ENCODE peak calls at places on chromosomes 2 and 18, in ten cellular contexts. One of them, this sample, is unnamed.

GRCh38 chr2:142989276-142990204 is 112.1 kb downstream of the KYNU start:
- DNase-seq in PC-3: peak
- DNase-seq in renal cortical epithelial cell: peak
- DNase-seq in Calu3: no peak
- DNase-seq in AG10803: peak
- DNase-seq in ACHN: peak
- DNase-seq in amygdala: no peak
- DNase-seq in AG08396: peak
- DNase-seq in HT1080: peak
- DNase-seq in putamen: peak
- DNase-seq in this sample: no peak

GRCh38 chr2:178177066-178177679 is 17.1 kb upstream of the OSBPL6 start:
- DNase-seq in Calu3: no peak
- DNase-seq in PC-3: peak
- DNase-seq in renal cortical epithelial cell: peak
- DNase-seq in AG10803: peak
- DNase-seq in ACHN: peak
- DNase-seq in amygdala: no peak
- DNase-seq in AG08396: peak
- DNase-seq in HT1080: peak
- DNase-seq in putamen: no peak
- DNase-seq in this sample: no peak

GRCh38 chr2:170665743-170666142 is 49.4 kb upstream of the SP5 start:
- DNase-seq in renal cortical epithelial cell: no peak
- DNase-seq in amygdala: no peak
- DNase-seq in AG08396: no peak
- DNase-seq in PC-3: no peak
- DNase-seq in Calu3: no peak
- DNase-seq in ACHN: no peak
- DNase-seq in HT1080: no peak
- DNase-seq in putamen: no peak
- DNase-seq in AG10803: no peak
- DNase-seq in this sample: no peak

GRCh38 chr18:74880706-74881289 is 283.1 kb downstream of the ZNF407 start:
- DNase-seq in ACHN: no peak
- DNase-seq in putamen: no peak
- DNase-seq in amygdala: no peak
- DNase-seq in Calu3: no peak
- DNase-seq in PC-3: no peak
- DNase-seq in renal cortical epithelial cell: no peak
- DNase-seq in AG08396: no peak
- DNase-seq in AG10803: no peak
- DNase-seq in HT1080: no peak
- DNase-seq in this sample: no peak

GRCh38 chr2:180983468-180984388 is 3.3 kb downstream of the UBE2E3 start:
- DNase-seq in amygdala: no peak
- DNase-seq in HT1080: peak
- DNase-seq in PC-3: peak
- DNase-seq in AG08396: peak
- DNase-seq in putamen: peak
- DNase-seq in AG10803: peak
- DNase-seq in Calu3: peak
- DNase-seq in ACHN: peak
- DNase-seq in renal cortical epithelial cell: peak
- DNase-seq in this sample: peak

GRCh38 chr2:118826093-118826492 is 21.4 kb downstream of the EN1 start:
- DNase-seq in AG10803: no peak
- DNase-seq in ACHN: no peak
- DNase-seq in Calu3: no peak
- DNase-seq in AG08396: no peak
- DNase-seq in HT1080: no peak
- DNase-seq in amygdala: no peak
- DNase-seq in PC-3: no peak
- DNase-seq in putamen: no peak
- DNase-seq in renal cortical epithelial cell: no peak
- DNase-seq in this sample: no peak

GRCh38 chr2:188151670-188152069 is 140.0 kb upstream of the GULP1 start:
- DNase-seq in ACHN: no peak
- DNase-seq in HT1080: no peak
- DNase-seq in AG08396: no peak
- DNase-seq in amygdala: no peak
- DNase-seq in PC-3: no peak
- DNase-seq in Calu3: no peak
- DNase-seq in putamen: no peak
- DNase-seq in renal cortical epithelial cell: no peak
- DNase-seq in AG10803: no peak
- DNase-seq in this sample: no peak

GRCh38 chr2:212392048-212392447 is 146.6 kb downstream of the ERBB4 start:
- DNase-seq in amygdala: no peak
- DNase-seq in AG08396: no peak
- DNase-seq in Calu3: no peak
- DNase-seq in renal cortical epithelial cell: peak
- DNase-seq in PC-3: peak
- DNase-seq in putamen: no peak
- DNase-seq in ACHN: no peak
- DNase-seq in AG10803: peak
- DNase-seq in HT1080: peak
- DNase-seq in this sample: no peak

GRCh38 chr2:204050681-204051080 is 114.1 kb downstream of the ICOS start:
- DNase-seq in AG10803: no peak
- DNase-seq in amygdala: no peak
- DNase-seq in putamen: no peak
- DNase-seq in PC-3: no peak
- DNase-seq in Calu3: no peak
- DNase-seq in ACHN: no peak
- DNase-seq in renal cortical epithelial cell: no peak
- DNase-seq in AG08396: no peak
- DNase-seq in HT1080: no peak
- DNase-seq in this sample: no peak

GRCh38 chr2:40658917-40659316 is 207.0 kb upstream of the SLC8A1 start:
- DNase-seq in PC-3: peak
- DNase-seq in renal cortical epithelial cell: peak
- DNase-seq in AG10803: peak
- DNase-seq in HT1080: peak
- DNase-seq in ACHN: peak
- DNase-seq in putamen: no peak
- DNase-seq in amygdala: no peak
- DNase-seq in AG08396: peak
- DNase-seq in Calu3: no peak
- DNase-seq in this sample: no peak

GRCh38 chr18:35775887-35776286 is 194.3 kb downstream of the GALNT1 start:
- DNase-seq in HT1080: no peak
- DNase-seq in AG08396: no peak
- DNase-seq in ACHN: peak
- DNase-seq in AG10803: no peak
- DNase-seq in putamen: no peak
- DNase-seq in PC-3: no peak
- DNase-seq in Calu3: no peak
- DNase-seq in amygdala: no peak
- DNase-seq in renal cortical epithelial cell: peak
- DNase-seq in this sample: no peak

GRCh38 chr2:27856386-27856785 is 33.8 kb downstream of the RBKS start:
- DNase-seq in putamen: no peak
- DNase-seq in AG08396: no peak
- DNase-seq in renal cortical epithelial cell: no peak
- DNase-seq in amygdala: no peak
- DNase-seq in ACHN: no peak
- DNase-seq in PC-3: no peak
- DNase-seq in AG10803: no peak
- DNase-seq in Calu3: no peak
- DNase-seq in HT1080: no peak
- DNase-seq in this sample: no peak

GRCh38 chr2:71888741-71889445 is 258.8 kb downstream of the CYP26B1 start:
- DNase-seq in putamen: no peak
- DNase-seq in AG10803: peak
- DNase-seq in amygdala: no peak
- DNase-seq in HT1080: peak
- DNase-seq in PC-3: peak
- DNase-seq in AG08396: no peak
- DNase-seq in ACHN: no peak
- DNase-seq in renal cortical epithelial cell: no peak
- DNase-seq in Calu3: no peak
- DNase-seq in this sample: no peak

GRCh38 chr2:29983308-29983707 is 61.9 kb upstream of the ALK start:
- DNase-seq in putamen: no peak
- DNase-seq in PC-3: no peak
- DNase-seq in ACHN: no peak
- DNase-seq in AG08396: no peak
- DNase-seq in amygdala: no peak
- DNase-seq in renal cortical epithelial cell: no peak
- DNase-seq in HT1080: no peak
- DNase-seq in Calu3: no peak
- DNase-seq in AG10803: no peak
- DNase-seq in this sample: no peak

GRCh38 chr2:113136828-113137775 is 9.7 kb downstream of the IL1RN start:
- DNase-seq in putamen: no peak
- DNase-seq in AG10803: peak
- DNase-seq in AG08396: peak
- DNase-seq in renal cortical epithelial cell: peak
- DNase-seq in Calu3: peak
- DNase-seq in HT1080: peak
- DNase-seq in PC-3: peak
- DNase-seq in ACHN: peak
- DNase-seq in amygdala: no peak
- DNase-seq in this sample: no peak

GRCh38 chr2:887639-888038 is 63.0 kb upstream of the SNTG2 start:
- DNase-seq in AG10803: no peak
- DNase-seq in Calu3: no peak
- DNase-seq in AG08396: no peak
- DNase-seq in amygdala: no peak
- DNase-seq in renal cortical epithelial cell: no peak
- DNase-seq in HT1080: no peak
- DNase-seq in ACHN: no peak
- DNase-seq in PC-3: no peak
- DNase-seq in putamen: no peak
- DNase-seq in this sample: no peak

GRCh38 chr18:75161629-75162028 is 47.3 kb downstream of the PTGR3 start:
- DNase-seq in ACHN: peak
- DNase-seq in AG08396: no peak
- DNase-seq in HT1080: peak
- DNase-seq in amygdala: no peak
- DNase-seq in AG10803: peak
- DNase-seq in PC-3: no peak
- DNase-seq in Calu3: peak
- DNase-seq in renal cortical epithelial cell: no peak
- DNase-seq in putamen: no peak
- DNase-seq in this sample: no peak

GRCh38 chr2:146730882-146731281 is 1113.9 kb upstream of the ACVR2A start:
- DNase-seq in HT1080: no peak
- DNase-seq in putamen: no peak
- DNase-seq in PC-3: peak
- DNase-seq in renal cortical epithelial cell: no peak
- DNase-seq in ACHN: no peak
- DNase-seq in amygdala: no peak
- DNase-seq in AG08396: no peak
- DNase-seq in AG10803: no peak
- DNase-seq in Calu3: no peak
- DNase-seq in this sample: no peak

GRCh38 chr18:7822435-7823425 is 255.6 kb downstream of the PTPRM start:
- DNase-seq in renal cortical epithelial cell: no peak
- DNase-seq in amygdala: no peak
- DNase-seq in putamen: no peak
- DNase-seq in AG10803: no peak
- DNase-seq in Calu3: no peak
- DNase-seq in HT1080: no peak
- DNase-seq in PC-3: no peak
- DNase-seq in ACHN: no peak
- DNase-seq in AG08396: no peak
- DNase-seq in this sample: no peak

GRCh38 chr2:16002144-16002543 is 61.8 kb downstream of the MYCN start:
- DNase-seq in putamen: no peak
- DNase-seq in HT1080: no peak
- DNase-seq in PC-3: no peak
- DNase-seq in ACHN: no peak
- DNase-seq in AG08396: no peak
- DNase-seq in amygdala: no peak
- DNase-seq in renal cortical epithelial cell: no peak
- DNase-seq in AG10803: no peak
- DNase-seq in Calu3: no peak
- DNase-seq in this sample: no peak

GRCh38 chr2:172427256-172427989 is at the start of gene ITGA6:
- DNase-seq in amygdala: peak
- DNase-seq in HT1080: peak
- DNase-seq in PC-3: peak
- DNase-seq in AG10803: peak
- DNase-seq in renal cortical epithelial cell: no peak
- DNase-seq in Calu3: peak
- DNase-seq in ACHN: peak
- DNase-seq in putamen: peak
- DNase-seq in AG08396: peak
- DNase-seq in this sample: peak

GRCh38 chr2:28344756-28345291 is 47.8 kb upstream of the FOSL2 start:
- DNase-seq in renal cortical epithelial cell: no peak
- DNase-seq in putamen: no peak
- DNase-seq in amygdala: no peak
- DNase-seq in PC-3: no peak
- DNase-seq in HT1080: no peak
- DNase-seq in Calu3: no peak
- DNase-seq in AG08396: no peak
- DNase-seq in ACHN: no peak
- DNase-seq in AG10803: no peak
- DNase-seq in this sample: no peak

GRCh38 chr2:235286624-235287368 is 207.0 kb upstream of the AGAP1 start:
- DNase-seq in AG10803: peak
- DNase-seq in amygdala: no peak
- DNase-seq in putamen: no peak
- DNase-seq in ACHN: no peak
- DNase-seq in AG08396: peak
- DNase-seq in HT1080: no peak
- DNase-seq in Calu3: no peak
- DNase-seq in PC-3: no peak
- DNase-seq in renal cortical epithelial cell: no peak
- DNase-seq in this sample: no peak

GRCh38 chr18:69838620-69839411 is 108.9 kb downstream of the CD226 start:
- DNase-seq in putamen: no peak
- DNase-seq in AG08396: no peak
- DNase-seq in Calu3: peak
- DNase-seq in AG10803: no peak
- DNase-seq in ACHN: peak
- DNase-seq in renal cortical epithelial cell: no peak
- DNase-seq in HT1080: peak
- DNase-seq in amygdala: no peak
- DNase-seq in PC-3: peak
- DNase-seq in this sample: no peak

GRCh38 chr2:71861186-71862160 is 286.2 kb downstream of the CYP26B1 start:
- DNase-seq in amygdala: no peak
- DNase-seq in renal cortical epithelial cell: no peak
- DNase-seq in AG08396: no peak
- DNase-seq in ACHN: no peak
- DNase-seq in HT1080: no peak
- DNase-seq in PC-3: no peak
- DNase-seq in AG10803: no peak
- DNase-seq in Calu3: no peak
- DNase-seq in putamen: no peak
- DNase-seq in this sample: no peak

GRCh38 chr2:203667838-203668237 is 38.6 kb upstream of the CD28 start:
- DNase-seq in AG08396: no peak
- DNase-seq in amygdala: no peak
- DNase-seq in Calu3: no peak
- DNase-seq in putamen: no peak
- DNase-seq in HT1080: no peak
- DNase-seq in AG10803: no peak
- DNase-seq in PC-3: no peak
- DNase-seq in ACHN: no peak
- DNase-seq in renal cortical epithelial cell: no peak
- DNase-seq in this sample: no peak

GRCh38 chr2:84674586-84674985 is 158.3 kb downstream of the DNAH6 start:
- DNase-seq in AG10803: no peak
- DNase-seq in AG08396: peak
- DNase-seq in putamen: peak
- DNase-seq in ACHN: no peak
- DNase-seq in renal cortical epithelial cell: no peak
- DNase-seq in amygdala: no peak
- DNase-seq in PC-3: no peak
- DNase-seq in HT1080: no peak
- DNase-seq in Calu3: no peak
- DNase-seq in this sample: no peak

GRCh38 chr2:215680605-215681598 is 245.0 kb upstream of the FN1 start:
- DNase-seq in ACHN: no peak
- DNase-seq in PC-3: peak
- DNase-seq in AG10803: peak
- DNase-seq in HT1080: peak
- DNase-seq in AG08396: peak
- DNase-seq in amygdala: no peak
- DNase-seq in renal cortical epithelial cell: peak
- DNase-seq in putamen: no peak
- DNase-seq in Calu3: peak
- DNase-seq in this sample: no peak

This sample was measured in hippocampal formation.